ENCODE peak calls at places on chromosome 10, in four cellular contexts. F, A, D and G are unnamed samples.

GRCh38 chr10:21726601-21727295 is 192.7 kb downstream of the MLLT10 start:
- DNase-seq in A (no peak), F (no peak), D (no peak), G (no peak)

GRCh38 chr10:8499312-8499711 is 444.8 kb downstream of the GATA3 start:
- DNase-seq in D (no peak), A (no peak), F (no peak), G (no peak)

GRCh38 chr10:14450041-14450491 is 119.3 kb upstream of the FRMD4A start:
- DNase-seq in D (no peak), A (peak), F (no peak), G (peak)

GRCh38 chr10:55283041-55283440 is 482.0 kb upstream of the PCDH15 start:
- DNase-seq in A (no peak), F (no peak), D (no peak), G (peak)

GRCh38 chr10:78416031-78416800 is 382.6 kb downstream of the RPS24 start:
- DNase-seq in D (no peak), F (no peak), A (no peak), G (no peak)

GRCh38 chr10:122557516-122557915 is 3.0 kb upstream of the DMBT1 start:
- DNase-seq in A (no peak), F (no peak), D (no peak), G (no peak)

GRCh38 chr10:119497243-119497642 is 45.3 kb downstream of the RGS10 start:
- DNase-seq in F (no peak), D (no peak), A (no peak), G (no peak)

GRCh38 chr10:104123397-104123796 is 1.4 kb downstream of the SFR1 start:
- DNase-seq in A (no peak), F (no peak), D (no peak), G (no peak)

GRCh38 chr10:67668448-67668847 is 27.5 kb downstream of the CTNNA3 start:
- DNase-seq in F (no peak), A (no peak), D (no peak), G (no peak)

GRCh38 chr10:59991117-59991516 is 84.8 kb upstream of the CCDC6 start:
- DNase-seq in D (no peak), A (no peak), F (no peak), G (no peak)

GRCh38 chr10:23291551-23292334 is 52.9 kb downstream of the C10orf67 start:
- DNase-seq in A (no peak), D (no peak), F (no peak), G (no peak)

GRCh38 chr10:13271552-13272163 is 28.2 kb downstream of the PHYH start:
- DNase-seq in A (peak), D (peak), F (peak), G (peak)

GRCh38 chr10:14084875-14085274 is 245.8 kb downstream of the FRMD4A start:
- DNase-seq in A (no peak), F (no peak), D (no peak), G (peak)

GRCh38 chr10:1745794-1746456 is 8.6 kb upstream of the ADARB2 start:
- DNase-seq in A (no peak), F (no peak), D (no peak), G (no peak)

GRCh38 chr10:44233561-44234470 is 151.1 kb downstream of the CXCL12 start:
- DNase-seq in F (no peak), A (peak), D (peak), G (peak)

GRCh38 chr10:23693398-23693797 is 254.5 kb downstream of the OTUD1 start:
- DNase-seq in A (no peak), D (no peak), F (no peak), G (no peak)

GRCh38 chr10:75111906-75112703 is 649 bp downstream of the SAMD8 start:
- DNase-seq in F (peak), D (peak), A (peak), G (peak)

GRCh38 chr10:112728997-112729396 is 221.1 kb upstream of the TCF7L2 start:
- DNase-seq in A (no peak), D (no peak), F (no peak), G (no peak)

GRCh38 chr10:12690525-12691139 is 310.9 kb downstream of the CCDC3 start:
- DNase-seq in D (no peak), A (no peak), F (no peak), G (peak)

GRCh38 chr10:117860823-117861222 is 185.9 kb downstream of the RAB11FIP2 start:
- DNase-seq in D (no peak), A (no peak), F (no peak), G (peak)

GRCh38 chr10:43749940-43750552 is 101.4 kb upstream of the ZNF32 start:
- DNase-seq in F (no peak), D (no peak), A (no peak), G (peak)

GRCh38 chr10:96598841-96599240 is 12.0 kb upstream of the TM9SF3 start:
- DNase-seq in D (no peak), F (no peak), A (no peak), G (no peak)

GRCh38 chr10:126661841-126662520 is 8.5 kb downstream of the C10orf90 start:
- DNase-seq in F (no peak), A (no peak), D (no peak), G (peak)

GRCh38 chr10:104069610-104070009 is 16.1 kb downstream of the COL17A1 start:
- DNase-seq in D (no peak), A (no peak), F (no peak), G (no peak)

GRCh38 chr10:17787087-17787942 is 21.8 kb upstream of the MRC1 start:
- DNase-seq in A (no peak), D (no peak), F (no peak), G (peak)

GRCh38 chr10:84310470-84310869 is 17.9 kb upstream of the CCSER2 start:
- DNase-seq in F (no peak), A (no peak), D (no peak), G (peak)

GRCh38 chr10:14009315-14010082 is 321.2 kb downstream of the FRMD4A start:
- DNase-seq in D (no peak), F (no peak), A (no peak), G (peak)

DNA sequence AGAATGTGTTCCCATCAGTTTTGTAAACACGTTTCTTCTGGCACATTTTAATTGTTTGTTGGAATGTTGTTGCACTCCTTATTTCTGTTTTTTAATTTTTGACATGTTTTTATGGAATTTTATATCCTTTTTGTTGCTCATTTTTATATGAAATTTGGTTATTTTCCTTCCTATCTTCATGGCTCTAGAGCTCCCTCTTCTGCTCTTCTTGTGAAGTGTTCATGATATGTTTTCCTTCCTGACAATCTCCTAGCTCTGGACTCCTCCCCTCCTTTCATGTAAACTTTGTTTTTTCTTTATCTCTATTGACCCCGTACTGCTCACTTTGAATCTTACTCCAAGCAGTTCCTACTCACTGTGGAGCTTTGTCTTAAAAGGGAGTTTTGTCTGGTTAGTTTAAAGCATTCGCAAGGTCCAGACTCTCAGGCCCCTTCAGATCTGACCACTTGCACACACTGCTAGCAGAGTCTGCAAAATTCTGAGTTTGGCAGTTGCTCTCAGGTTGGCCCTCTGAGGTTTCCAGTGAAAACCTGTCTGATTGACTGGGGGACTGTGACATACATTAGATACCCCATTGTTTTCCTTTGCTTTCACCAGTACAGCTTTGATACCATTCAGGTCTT is 149.4 kb downstream of the XPNPEP1 start:
- DNase-seq in F (no peak), A (no peak), D (no peak), G (peak)
- TF ChIP-seq CTCF in F (no peak), A (no peak), D (peak), G (peak)

GRCh38 chr10:116836902-116837513 is 12.3 kb upstream of the ENO4 start:
- DNase-seq in D (no peak), A (no peak), F (no peak), G (peak)
- TF ChIP-seq CTCF in D (no peak), A (no peak), F (no peak), G (no peak)

GRCh38 chr10:101675115-101675514 is 19.9 kb downstream of the FBXW4 start:
- DNase-seq in A (no peak), F (no peak), D (no peak), G (no peak)
- TF ChIP-seq CTCF in A (no peak), F (no peak), D (no peak), G (no peak)

DNA sequence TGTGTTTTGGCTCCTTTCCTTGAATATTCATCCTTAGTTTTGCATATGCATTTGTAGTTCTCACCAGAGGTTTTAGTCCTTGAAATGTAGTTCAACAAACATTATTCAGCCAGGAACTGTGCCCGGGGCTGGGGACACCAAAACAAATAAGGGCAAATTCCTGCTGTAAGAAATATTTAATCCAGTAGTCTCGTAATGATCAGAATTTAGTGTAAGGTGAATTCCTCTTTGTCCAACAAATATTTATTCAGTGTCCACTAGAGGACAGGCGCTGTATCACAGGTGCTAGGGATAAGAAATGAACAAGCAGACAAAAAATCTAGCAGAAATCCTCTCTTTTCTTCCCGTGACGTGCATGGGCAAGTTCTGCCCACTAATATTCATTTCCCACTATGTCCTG is 17.6 kb downstream of the LGI1 start:
- DNase-seq in A (no peak), D (no peak), F (no peak), G (no peak)
- TF ChIP-seq CTCF in A (no peak), D (no peak), F (no peak), G (no peak)

GRCh38 chr10:33179056-33179455 is 155.4 kb downstream of the NRP1 start:
- DNase-seq in F (no peak), D (no peak), A (no peak), G (no peak)

GRCh38 chr10:33180390-33180789 is 154.1 kb downstream of the NRP1 start:
- DNase-seq in A (no peak), F (no peak), D (no peak), G (peak)

GRCh38 chr10:33178026-33178755 is 156.3 kb downstream of the NRP1 start:
- DNase-seq in A (no peak), D (no peak), F (no peak), G (no peak)

GRCh38 chr10:33174674-33175073 is 159.8 kb downstream of the NRP1 start:
- DNase-seq in F (no peak), D (no peak), A (no peak), G (no peak)
- TF ChIP-seq CTCF in F (no peak), D (no peak), A (no peak), G (no peak)

GRCh38 chr10:95394161-95394880 is 103.5 kb upstream of the PDLIM1 start:
- DNase-seq in A (no peak), D (no peak), F (no peak), G (no peak)

GRCh38 chr10:95392711-95393164 is 101.9 kb upstream of the PDLIM1 start:
- DNase-seq in A (no peak), F (no peak), D (no peak), G (no peak)

GRCh38 chr10:95391164-95391563 is 100.4 kb upstream of the PDLIM1 start:
- DNase-seq in F (no peak), A (no peak), D (no peak), G (no peak)

GRCh38 chr10:95391570-95392249 is 100.9 kb upstream of the PDLIM1 start:
- DNase-seq in D (no peak), F (no peak), A (no peak), G (peak)

DNA sequence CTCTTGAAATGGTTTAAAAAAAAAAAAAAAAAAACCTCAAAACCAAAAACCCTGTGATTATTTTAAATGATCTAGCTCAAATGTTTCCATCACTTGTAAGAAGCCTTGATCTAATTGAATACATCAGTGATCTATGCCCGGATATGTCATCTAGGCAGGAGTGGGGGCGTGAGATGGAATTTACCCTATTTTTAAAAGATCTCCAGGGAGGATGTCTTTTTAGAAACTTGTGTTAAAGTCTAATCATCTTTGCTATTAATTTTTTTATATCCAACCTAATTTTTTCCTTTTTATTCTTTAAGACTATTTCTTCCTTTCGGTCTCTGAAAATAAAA is 101.4 kb upstream of the PDLIM1 start:
- DNase-seq in D (no peak), F (no peak), A (no peak), G (no peak)
- TF ChIP-seq CTCF in D (no peak), F (no peak), A (no peak), G (no peak)

GRCh38 chr10:98308602-98309365 is 40.8 kb upstream of the LOXL4 start:
- DNase-seq in D (no peak), A (no peak), F (no peak), G (no peak)
- TF ChIP-seq CTCF in D (no peak), A (no peak), F (no peak), G (no peak)

GRCh38 chr10:128295003-128295402 is 168.8 kb upstream of the MKI67 start:
- DNase-seq in F (no peak), A (no peak), D (no peak), G (no peak)
- TF ChIP-seq CTCF in F (no peak), A (no peak), D (no peak), G (no peak)

DNA sequence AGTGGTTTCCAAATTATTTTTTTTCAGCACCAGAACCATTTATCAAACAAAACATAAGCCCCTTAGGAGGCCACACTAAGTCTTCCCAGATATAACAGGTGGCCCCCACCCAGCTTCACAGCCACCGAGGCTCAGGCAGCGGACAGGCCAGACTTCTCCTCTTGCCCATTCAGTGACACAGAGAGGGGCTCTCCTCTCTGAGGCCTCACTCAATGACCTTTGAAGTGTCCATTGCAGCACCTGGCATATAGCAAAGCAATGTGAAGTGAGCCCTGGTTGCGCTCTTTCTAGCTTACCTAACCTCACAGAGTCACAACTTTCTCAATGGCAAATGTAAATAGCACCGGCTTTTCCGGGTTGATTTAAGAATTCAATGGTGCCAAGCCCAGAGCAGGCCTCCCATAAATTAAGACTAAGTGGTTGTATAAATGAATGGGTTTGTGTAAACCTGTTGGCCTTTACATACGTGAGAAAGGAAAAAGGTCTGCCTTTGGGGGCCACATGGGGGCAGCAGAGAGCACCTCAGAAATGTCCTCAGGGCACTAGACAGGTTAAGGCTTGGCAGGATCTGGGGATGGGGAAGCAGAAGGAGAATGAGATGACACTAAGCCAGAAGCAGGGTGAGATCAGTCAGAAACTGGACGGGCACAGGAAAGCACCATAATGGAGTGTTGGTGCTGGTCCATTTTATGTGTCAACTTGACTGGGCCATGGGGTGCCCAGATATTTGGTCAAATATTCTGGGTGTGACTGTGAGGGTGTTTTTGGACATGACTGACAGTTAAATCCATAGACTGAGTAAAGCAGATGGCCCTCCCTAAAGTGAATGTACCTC is 59.1 kb downstream of the FRMPD2 start:
- DNase-seq in A (no peak), F (no peak), D (no peak), G (peak)
- TF ChIP-seq CTCF in A (peak), F (no peak), D (peak), G (peak)

GRCh38 chr10:108090476-108091215 is 926.1 kb upstream of the SORCS1 start:
- DNase-seq in D (no peak), A (no peak), F (no peak), G (no peak)
- TF ChIP-seq CTCF in D (no peak), A (no peak), F (no peak), G (no peak)